ENCODE peak calls at places on chromosomes 3 and 15, in five cellular contexts. One of them, this sample, is unnamed.
A peak's percentile ranks its signal among the peaks of the same experiment; 100 is the strongest.

GRCh38 chr15:52370010-52370409 is 74.4 kb upstream of the MYO5C start:
- DNase-seq in fibroblast of lung: peak; percentile 6
- DNase-seq in PC-9: no peak
- DNase-seq in transverse colon: peak; percentile 41
- DNase-seq in hepatocyte: no peak
- DNase-seq in this sample: no peak

GRCh38 chr3:38168988-38169363 is 3.6 kb downstream of the OXSR1 start:
- DNase-seq in fibroblast of lung: peak; percentile 55
- DNase-seq in PC-9: no peak
- DNase-seq in transverse colon: no peak
- DNase-seq in hepatocyte: no peak
- DNase-seq in this sample: no peak

GRCh38 chr15:99408236-99409096 is 157.2 kb downstream of the LRRC28 start:
- DNase-seq in fibroblast of lung: peak; percentile 96
- DNase-seq in PC-9: no peak
- DNase-seq in transverse colon: no peak
- DNase-seq in hepatocyte: no peak
- DNase-seq in this sample: no peak

GRCh38 chr3:194275231-194275671 is 75.9 kb downstream of the CPN2 start:
- DNase-seq in fibroblast of lung: no peak
- DNase-seq in PC-9: peak; percentile 33
- DNase-seq in transverse colon: no peak
- DNase-seq in hepatocyte: no peak
- DNase-seq in this sample: no peak

GRCh38 chr3:7388026-7388425 is 527.1 kb downstream of the GRM7 start:
- DNase-seq in fibroblast of lung: no peak
- DNase-seq in PC-9: no peak
- DNase-seq in transverse colon: no peak
- DNase-seq in hepatocyte: no peak
- DNase-seq in this sample: no peak

GRCh38 chr15:58260186-58260910 is 122.2 kb downstream of the AQP9 start:
- DNase-seq in fibroblast of lung: peak; percentile 4
- DNase-seq in PC-9: peak; percentile 67
- DNase-seq in transverse colon: no peak
- DNase-seq in hepatocyte: no peak
- DNase-seq in this sample: no peak

GRCh38 chr3:81758275-81758674 is 3.2 kb downstream of the GBE1 start:
- DNase-seq in fibroblast of lung: peak; percentile 66
- DNase-seq in PC-9: no peak
- DNase-seq in transverse colon: no peak
- DNase-seq in hepatocyte: no peak
- DNase-seq in this sample: no peak

GRCh38 chr15:81955709-81956108 is 90.1 kb downstream of the MEX3B start:
- DNase-seq in fibroblast of lung: peak; percentile 22
- DNase-seq in PC-9: no peak
- DNase-seq in transverse colon: no peak
- DNase-seq in hepatocyte: no peak
- DNase-seq in this sample: no peak

GRCh38 chr15:34049096-34049495 is 10.1 kb upstream of the AVEN start:
- DNase-seq in fibroblast of lung: peak; percentile 90
- DNase-seq in PC-9: peak; percentile 28
- DNase-seq in transverse colon: no peak
- DNase-seq in hepatocyte: peak; percentile 25
- DNase-seq in this sample: no peak

GRCh38 chr3:6861989-6862879 is 1.3 kb downstream of the GRM7 start:
- DNase-seq in fibroblast of lung: no peak
- DNase-seq in PC-9: no peak
- DNase-seq in transverse colon: no peak
- DNase-seq in hepatocyte: peak; percentile 6
- DNase-seq in this sample: no peak

GRCh38 chr3:179713643-179714090 is 60.8 kb downstream of the USP13 start:
- DNase-seq in fibroblast of lung: peak; percentile 90
- DNase-seq in PC-9: no peak
- DNase-seq in transverse colon: no peak
- DNase-seq in hepatocyte: no peak
- DNase-seq in this sample: no peak

GRCh38 chr3:128486692-128487537 is 6.1 kb downstream of the GATA2 start:
- DNase-seq in fibroblast of lung: peak; percentile 59
- DNase-seq in PC-9: peak; percentile 45
- DNase-seq in transverse colon: no peak
- DNase-seq in hepatocyte: no peak
- DNase-seq in this sample: no peak

GRCh38 chr15:62403164-62403809 is 238.2 kb upstream of the C2CD4B start:
- DNase-seq in fibroblast of lung: peak; percentile 77
- DNase-seq in PC-9: peak; percentile 30
- DNase-seq in transverse colon: no peak
- DNase-seq in hepatocyte: no peak
- DNase-seq in this sample: no peak

GRCh38 chr3:50430950-50431435 is 71.7 kb upstream of the TMEM115 start:
- DNase-seq in fibroblast of lung: no peak
- DNase-seq in PC-9: no peak
- DNase-seq in transverse colon: no peak
- DNase-seq in hepatocyte: peak; percentile 27
- DNase-seq in this sample: no peak

GRCh38 chr3:23611737-23612295 is 193.9 kb upstream of the UBE2E1 start:
- DNase-seq in fibroblast of lung: peak; percentile 84
- DNase-seq in PC-9: no peak
- DNase-seq in transverse colon: peak; percentile 57
- DNase-seq in hepatocyte: peak; percentile 40
- DNase-seq in this sample: no peak

GRCh38 chr3:35505772-35506171 is 133.6 kb upstream of the ARPP21 start:
- DNase-seq in fibroblast of lung: no peak
- DNase-seq in PC-9: no peak
- DNase-seq in transverse colon: no peak
- DNase-seq in hepatocyte: no peak
- DNase-seq in this sample: no peak

GRCh38 chr15:68654786-68655560 is 76.2 kb downstream of the CORO2B start:
- DNase-seq in fibroblast of lung: no peak
- DNase-seq in PC-9: no peak
- DNase-seq in transverse colon: no peak
- DNase-seq in hepatocyte: no peak
- DNase-seq in this sample: no peak

GRCh38 chr3:146750196-146750595 is 145.1 kb upstream of the PLSCR5 start:
- DNase-seq in fibroblast of lung: peak; percentile 56
- DNase-seq in PC-9: no peak
- DNase-seq in transverse colon: no peak
- DNase-seq in hepatocyte: no peak
- DNase-seq in this sample: no peak

GRCh38 chr3:146746190-146746589 is 141.0 kb upstream of the PLSCR5 start:
- DNase-seq in fibroblast of lung: peak; percentile 63
- DNase-seq in PC-9: no peak
- DNase-seq in transverse colon: no peak
- DNase-seq in hepatocyte: no peak
- DNase-seq in this sample: no peak

GRCh38 chr3:146747051-146747450 is 141.9 kb upstream of the PLSCR5 start:
- DNase-seq in fibroblast of lung: no peak
- DNase-seq in PC-9: no peak
- DNase-seq in transverse colon: no peak
- DNase-seq in hepatocyte: no peak
- DNase-seq in this sample: no peak

DNA sequence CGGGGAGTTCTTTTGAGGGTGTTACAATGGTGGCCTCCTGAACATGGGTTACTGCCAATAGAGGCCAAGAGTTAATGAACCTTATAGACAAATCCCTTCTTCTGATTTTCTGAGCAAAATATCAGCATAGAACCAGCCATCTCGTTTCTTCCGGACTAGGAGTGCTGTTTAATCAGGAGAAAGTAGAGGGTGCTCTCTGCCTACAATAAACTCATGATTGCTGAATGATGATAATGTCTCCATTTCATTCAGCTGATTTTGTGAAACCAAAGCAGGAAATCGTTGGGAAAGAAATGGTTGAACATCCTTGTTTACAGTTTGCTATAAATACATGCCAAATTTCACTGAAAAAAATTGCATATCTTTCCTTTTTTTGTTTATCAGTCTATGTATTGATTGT is 142.8 kb upstream of the PLSCR5 start:
- DNase-seq in fibroblast of lung: peak; percentile 21
- DNase-seq in PC-9: no peak
- DNase-seq in transverse colon: no peak
- DNase-seq in hepatocyte: peak; percentile 6
- DNase-seq in this sample: no peak
- TF ChIP-seq CTCF in fibroblast of lung: peak; percentile 45
- TF ChIP-seq CTCF in PC-9: no peak
- TF ChIP-seq CTCF in transverse colon: no peak
- TF ChIP-seq CTCF in hepatocyte: peak; percentile 32
- TF ChIP-seq CTCF in this sample: peak; percentile 2

DNA sequence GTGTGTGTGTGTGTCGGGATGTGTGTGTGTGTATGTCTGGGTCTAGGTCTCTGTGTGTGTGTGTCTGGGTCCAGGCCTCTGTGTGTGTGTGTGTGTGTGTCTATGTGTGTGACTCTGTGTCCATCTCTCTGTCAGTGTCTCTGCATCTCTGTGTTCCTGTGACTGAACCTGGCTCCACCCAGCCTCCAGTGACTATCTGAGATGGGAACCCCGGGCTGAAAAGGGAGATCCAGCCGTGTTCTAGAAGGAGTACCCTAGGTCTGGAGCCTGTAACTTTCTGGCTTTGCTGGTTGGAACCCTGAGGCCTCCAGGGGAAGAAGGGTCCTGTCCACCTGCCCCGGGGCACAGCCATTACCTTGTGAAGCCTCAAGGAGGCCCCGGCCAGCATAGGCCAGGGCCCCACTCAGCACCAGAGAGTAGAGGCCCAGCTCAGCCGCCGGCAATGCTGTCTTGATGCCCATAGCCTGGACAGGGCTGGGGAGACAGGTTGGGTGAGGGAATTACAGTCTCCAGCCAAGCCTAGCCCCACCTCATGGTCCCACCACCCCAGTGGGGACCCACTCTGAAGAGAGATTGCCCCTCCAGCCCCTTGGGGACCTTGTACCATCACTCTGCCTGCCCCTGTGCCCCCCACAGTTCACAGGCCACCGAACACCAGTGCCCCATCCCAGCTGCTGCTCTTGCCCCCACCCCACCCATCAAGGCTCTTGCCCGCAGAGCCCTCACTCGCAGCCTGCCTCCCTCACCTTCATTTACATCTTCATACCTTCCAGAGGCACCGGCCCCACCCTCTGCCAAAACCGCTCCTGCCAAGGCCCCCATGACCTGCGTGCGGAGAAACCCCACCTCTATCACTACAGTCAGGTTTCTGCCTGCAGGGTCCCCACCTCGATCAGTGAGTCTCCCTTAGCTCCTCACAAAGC is 2.0 kb downstream of the HHATL start:
- DNase-seq in fibroblast of lung: no peak
- DNase-seq in PC-9: no peak
- DNase-seq in transverse colon: no peak
- DNase-seq in hepatocyte: no peak
- DNase-seq in this sample: no peak
- H3K4me3 ChIP-seq in fibroblast of lung: no peak overlapping the region
- H3K4me3 ChIP-seq in PC-9: no peak overlapping the region
- H3K4me3 ChIP-seq in transverse colon: no peak overlapping the region
- H3K4me3 ChIP-seq in hepatocyte: no peak overlapping the region
- H3K4me3 ChIP-seq in this sample: no peak overlapping the region

GRCh38 chr15:30992073-30992363 is 590 bp upstream of the MTMR10 start:
- DNase-seq in fibroblast of lung: no peak
- DNase-seq in PC-9: no peak
- DNase-seq in transverse colon: no peak
- DNase-seq in hepatocyte: no peak
- DNase-seq in this sample: no peak

GRCh38 chr15:30991301-30992072 is at the start of gene MTMR10:
- DNase-seq in fibroblast of lung: peak; percentile 79
- DNase-seq in PC-9: peak; percentile 78
- DNase-seq in transverse colon: peak; percentile 83
- DNase-seq in hepatocyte: peak; percentile 94
- DNase-seq in this sample: no peak

GRCh38 chr15:30990451-30991300 is 752 bp downstream of the MTMR10 start:
- DNase-seq in fibroblast of lung: peak; percentile 11
- DNase-seq in PC-9: no peak
- DNase-seq in transverse colon: peak; percentile 33
- DNase-seq in hepatocyte: no peak
- DNase-seq in this sample: no peak

GRCh38 chr15:30992465-30992864 is 1.0 kb upstream of the MTMR10 start:
- DNase-seq in fibroblast of lung: no peak
- DNase-seq in PC-9: no peak
- DNase-seq in transverse colon: no peak
- DNase-seq in hepatocyte: no peak
- DNase-seq in this sample: no peak

GRCh38 chr15:30990036-30990435 is 1.4 kb downstream of the MTMR10 start:
- DNase-seq in fibroblast of lung: no peak
- DNase-seq in PC-9: no peak
- DNase-seq in transverse colon: no peak
- DNase-seq in hepatocyte: no peak
- DNase-seq in this sample: no peak
- TF ChIP-seq CTCF in fibroblast of lung: no peak
- TF ChIP-seq CTCF in PC-9: no peak
- TF ChIP-seq CTCF in transverse colon: no peak
- TF ChIP-seq CTCF in hepatocyte: no peak
- TF ChIP-seq CTCF in this sample: peak; percentile 2

GRCh38 chr3:52574056-52574965 is 37.9 kb downstream of the UQCC5 start:
- DNase-seq in fibroblast of lung: no peak
- DNase-seq in PC-9: no peak
- DNase-seq in transverse colon: no peak
- DNase-seq in hepatocyte: no peak
- DNase-seq in this sample: no peak

GRCh38 chr3:52568066-52568465 is 31.7 kb downstream of the UQCC5 start:
- DNase-seq in fibroblast of lung: no peak
- DNase-seq in PC-9: peak; percentile 38
- DNase-seq in transverse colon: no peak
- DNase-seq in hepatocyte: no peak
- DNase-seq in this sample: no peak

GRCh38 chr3:52570076-52570475 is 33.7 kb downstream of the UQCC5 start:
- DNase-seq in fibroblast of lung: peak; percentile 71
- DNase-seq in PC-9: peak; percentile 39
- DNase-seq in transverse colon: no peak
- DNase-seq in hepatocyte: peak; percentile 9
- DNase-seq in this sample: no peak

GRCh38 chr3:52572221-52572620 is 35.8 kb downstream of the UQCC5 start:
- DNase-seq in fibroblast of lung: no peak
- DNase-seq in PC-9: no peak
- DNase-seq in transverse colon: no peak
- DNase-seq in hepatocyte: no peak
- DNase-seq in this sample: no peak
- H3K4me3 ChIP-seq in fibroblast of lung: no peak overlapping the region
- H3K4me3 ChIP-seq in PC-9: no peak overlapping the region
- H3K4me3 ChIP-seq in transverse colon: no peak overlapping the region
- H3K4me3 ChIP-seq in hepatocyte: no peak overlapping the region
- H3K4me3 ChIP-seq in this sample: no peak overlapping the region

DNA sequence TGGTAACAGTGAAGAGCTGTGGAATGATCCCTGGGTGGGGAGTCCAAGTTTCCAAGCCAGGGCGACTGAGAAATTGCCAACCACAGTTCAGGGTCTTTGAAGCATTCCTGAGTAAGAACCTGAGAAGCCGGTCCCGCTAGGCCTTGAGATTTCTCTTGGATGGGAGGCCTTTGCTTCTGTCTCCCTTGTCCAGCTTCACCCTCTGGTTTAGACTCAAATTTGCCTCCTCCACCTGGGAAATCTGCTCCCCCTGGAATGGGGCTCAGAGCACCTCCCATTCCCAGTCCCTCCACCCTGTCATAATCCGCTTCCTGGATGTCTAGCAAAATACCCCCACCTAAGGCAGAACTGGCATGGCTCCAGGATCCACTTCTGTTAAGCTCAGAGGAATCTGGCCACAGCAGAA is 127.8 kb upstream of the DLG1 start:
- DNase-seq in fibroblast of lung: peak; percentile 54
- DNase-seq in PC-9: peak; percentile 17
- DNase-seq in transverse colon: no peak
- DNase-seq in hepatocyte: peak; percentile 49
- DNase-seq in this sample: no peak
- TF ChIP-seq CTCF in fibroblast of lung: no peak
- TF ChIP-seq CTCF in PC-9: no peak
- TF ChIP-seq CTCF in transverse colon: no peak
- TF ChIP-seq CTCF in hepatocyte: no peak
- TF ChIP-seq CTCF in this sample: no peak

GRCh38 chr3:172753125-172753524 is 2.6 kb downstream of the ECT2 start:
- DNase-seq in fibroblast of lung: no peak
- DNase-seq in PC-9: no peak
- DNase-seq in transverse colon: no peak
- DNase-seq in hepatocyte: no peak
- DNase-seq in this sample: no peak
- H3K4me3 ChIP-seq in fibroblast of lung: no peak overlapping the region
- H3K4me3 ChIP-seq in PC-9: no peak overlapping the region
- H3K4me3 ChIP-seq in transverse colon: no peak overlapping the region
- H3K4me3 ChIP-seq in hepatocyte: no peak overlapping the region
- H3K4me3 ChIP-seq in this sample: no peak overlapping the region

This sample was measured in GM12864.